ENCODE peak calls at places on chromosome 20, in eight cellular contexts. N is transverse colon, L is GM23338, D is breast epithelium, T is Panc1, C is prostate gland, I is HCT116, Y is suprapubic skin. K is an unnamed sample.
A peak's percentile ranks its signal among the peaks of the same experiment; 100 is the strongest.

GRCh38 chr20:59314872-59315500 is 14.6 kb downstream of the EDN3 start:
- DNase-seq in T (no peak), L (no peak), C (no peak), I (no peak), D (no peak), Y (no peak), N (no peak), K (no peak)

GRCh38 chr20:39855799-39856198 is 833.2 kb downstream of the MAFB start:
- DNase-seq in Y (no peak), I (no peak), N (no peak), L (no peak), D (no peak), C (no peak), T (no peak), K (no peak)

GRCh38 chr20:54372313-54372712 is 103.1 kb upstream of the DOK5 start:
- DNase-seq in D (no peak), N (no peak), L (no peak), T (no peak), C (no peak), I (no peak), Y (no peak), K (no peak)

GRCh38 chr20:11380283-11380682 is 537.4 kb upstream of the BTBD3 start:
- DNase-seq in C (no peak), I (no peak), N (no peak), Y (no peak), L (no peak), T (no peak), D (no peak), K (no peak)

GRCh38 chr20:15836634-15837033 is 736.6 kb downstream of the KIF16B start:
- DNase-seq in T (no peak), D (no peak), L (no peak), C (no peak), I (no peak), N (no peak), Y (no peak), K (no peak)

GRCh38 chr20:3612795-3613560 is 50.2 kb downstream of the GFRA4 start:
- DNase-seq in C (no peak), I (no peak), L (no peak), T (no peak), D (no peak), N (no peak), Y (no peak), K (no peak)

GRCh38 chr20:20366896-20367680 is 816 bp upstream of the INSM1 start:
- DNase-seq in L (peak; percentile 75), T (no peak), I (no peak), D (no peak), C (no peak), Y (no peak), N (no peak), K (no peak)

GRCh38 chr20:10611357-10611756 is 62.4 kb downstream of the JAG1 start:
- DNase-seq in T (no peak), N (peak; percentile 50), D (no peak), Y (no peak), L (peak; percentile 84), I (no peak), C (peak; percentile 33), K (no peak)

GRCh38 chr20:62980380-62980960 is 26.3 kb downstream of the BHLHE23 start:
- DNase-seq in C (no peak), T (no peak), L (no peak), D (no peak), Y (no peak), I (no peak), N (no peak), K (no peak)

GRCh38 chr20:44585042-44585968 is 2.9 kb downstream of the PKIG start:
- DNase-seq in T (no peak), D (no peak), L (peak; percentile 36), Y (no peak), N (no peak), I (no peak), C (no peak), K (no peak)

GRCh38 chr20:6707231-6707870 is 60.1 kb upstream of the BMP2 start:
- DNase-seq in Y (no peak), D (no peak), C (no peak), L (no peak), I (no peak), T (no peak), N (no peak), K (peak; percentile 11)

GRCh38 chr20:46099491-46100287 is 9.9 kb upstream of the NCOA5 start:
- DNase-seq in N (peak; percentile 42), Y (no peak), I (no peak), T (no peak), L (peak; percentile 76), D (no peak), C (no peak), K (no peak)

GRCh38 chr20:11726021-11726420 is 191.7 kb upstream of the BTBD3 start:
- DNase-seq in Y (no peak), C (no peak), I (no peak), T (no peak), L (no peak), N (no peak), D (no peak), K (no peak)

GRCh38 chr20:38731738-38732113 is 7.4 kb downstream of the SLC32A1 start:
- DNase-seq in D (no peak), N (no peak), C (no peak), I (no peak), T (no peak), Y (no peak), L (no peak), K (no peak)
- TF ChIP-seq CTCF in D (no peak), N (no peak), C (no peak), I (no peak), T (no peak), Y (no peak), L (no peak), K (no peak)

GRCh38 chr20:25044261-25044560 is 13.7 kb downstream of the ACSS1 start:
- DNase-seq in D (no peak), T (no peak), N (no peak), I (no peak), C (no peak), L (no peak), Y (no peak), K (no peak)

GRCh38 chr20:25041813-25042530 is 16.0 kb downstream of the ACSS1 start:
- DNase-seq in C (no peak), N (no peak), D (no peak), I (no peak), L (no peak), T (no peak), Y (no peak), K (no peak)

GRCh38 chr20:25043499-25044260 is 14.3 kb downstream of the ACSS1 start:
- DNase-seq in C (no peak), I (no peak), N (no peak), L (no peak), D (no peak), Y (peak; percentile 49), T (no peak), K (no peak)

GRCh38 chr20:25044660-25045342 is 13.1 kb downstream of the ACSS1 start:
- DNase-seq in N (no peak), Y (peak; percentile 52), L (no peak), C (no peak), D (no peak), T (no peak), I (no peak), K (no peak)

GRCh38 chr20:25042531-25043498 is 15.1 kb downstream of the ACSS1 start:
- DNase-seq in D (no peak), I (no peak), T (no peak), N (peak; percentile 45), L (no peak), C (no peak), Y (no peak), K (peak; percentile 86)
- TF ChIP-seq POLR2AphosphoS5 in D (no peak), I (no peak), T (no peak), N (no peak), L (no peak), C (no peak), Y (no peak), K (peak; percentile 30)

GRCh38 chr20:51385941-51386530 is 156.5 kb downstream of the NFATC2 start:
- DNase-seq in D (no peak), Y (peak; percentile 44), L (peak; percentile 76), C (no peak), N (peak; percentile 28), T (peak; percentile 39), I (peak; percentile 24), K (no peak)
- TF ChIP-seq CTCF in D (peak; percentile 43), Y (no peak), L (peak; percentile 64), C (peak; percentile 10), N (peak; percentile 23), T (peak; percentile 81), I (peak; percentile 76), K (peak; percentile 26)

DNA sequence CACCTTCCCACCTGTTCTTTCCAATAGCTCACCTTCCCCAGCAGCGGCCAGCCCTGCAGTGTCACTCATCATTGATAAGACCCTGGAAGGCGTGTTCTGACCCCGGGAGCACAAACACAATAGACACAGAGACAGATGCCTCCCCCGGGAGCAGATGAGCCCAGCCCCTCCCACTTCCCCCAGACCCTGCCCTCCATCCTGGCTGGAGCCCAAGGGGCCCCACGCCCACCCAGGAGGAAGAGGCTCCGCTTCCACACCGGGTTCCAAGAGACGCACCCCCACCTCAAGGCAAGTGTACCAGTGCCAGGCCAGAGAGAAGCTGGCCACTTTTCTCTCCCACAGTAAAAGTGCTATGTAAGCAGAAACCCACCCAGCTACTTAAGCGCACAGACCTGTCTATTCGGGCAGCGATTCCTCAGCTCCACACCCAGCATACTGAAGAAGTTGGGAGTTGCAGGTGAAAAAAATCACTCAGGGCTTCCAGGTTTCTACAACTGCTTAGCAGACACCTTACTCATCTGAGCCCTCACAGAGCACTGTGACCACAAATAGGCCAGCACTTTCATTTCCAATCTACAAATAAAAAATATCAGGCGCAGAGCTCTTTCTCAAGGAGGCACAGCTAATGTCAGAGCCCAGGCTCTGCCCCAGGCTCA is 93.4 kb upstream of the NXT1 start:
- DNase-seq in C (no peak), Y (no peak), N (no peak), I (no peak), T (no peak), L (no peak), D (no peak), K (no peak)
- TF ChIP-seq POLR2AphosphoS5 in C (no peak), Y (no peak), N (no peak), I (no peak), T (no peak), L (no peak), D (no peak), K (no peak)

DNA sequence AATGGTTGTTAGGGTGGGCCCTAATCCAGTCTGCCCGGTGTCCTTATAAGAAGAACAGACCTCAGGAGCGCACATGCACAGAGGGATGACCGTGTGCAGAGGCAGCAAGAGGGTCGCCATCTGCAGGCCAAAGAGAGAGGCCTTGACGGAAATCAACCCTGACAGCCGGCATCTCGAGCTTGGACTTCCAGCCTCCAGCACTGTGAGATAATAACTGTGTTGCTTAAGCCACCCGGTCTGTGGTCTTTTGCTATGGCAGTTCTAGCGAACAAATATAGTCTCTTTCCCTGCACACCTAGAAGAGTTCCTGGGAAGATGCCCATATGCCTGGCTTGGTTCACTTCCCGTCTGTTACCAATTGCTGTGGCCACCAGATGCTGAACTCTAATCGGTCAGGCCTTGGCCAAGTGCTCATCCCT is 35.3 kb upstream of the PTGIS start:
- DNase-seq in L (peak; percentile 71), N (no peak), Y (no peak), T (no peak), C (no peak), D (no peak), I (no peak), K (no peak)
- TF ChIP-seq CTCF in L (peak; percentile 57), N (no peak), Y (no peak), T (peak; percentile 34), C (no peak), D (no peak), I (peak; percentile 64), K (peak; percentile 21)

K was measured in HL-60.